ENCODE peak calls at places on chromosomes 13 and 19, in six cellular contexts. U is nephron progenitor cell, B is HFFc6, W is fibroblast of mammary gland, Y is cardiac fibroblast, L is Caco-2. T is an unnamed sample.

GRCh38 chr19:21519488-21519887 is 14.1 kb downstream of the ZNF429 start:
- DNase-seq in U (no peak), B (no peak), W (peak), Y (peak), L (no peak), T (no peak)

GRCh38 chr19:57075801-57076492 is 43.8 kb upstream of the USP29 start:
- DNase-seq in U (no peak), B (no peak), W (no peak), Y (no peak), L (no peak), T (no peak)

GRCh38 chr13:94173312-94173854 is 306.1 kb downstream of the DCT start:
- DNase-seq in U (no peak), B (peak), W (peak), Y (no peak), L (no peak), T (no peak)

GRCh38 chr13:95201814-95202521 is 99.3 kb downstream of the ABCC4 start:
- DNase-seq in U (no peak), B (peak), W (no peak), Y (peak), L (no peak), T (no peak)

GRCh38 chr13:101892296-101892695 is 439.8 kb downstream of the ITGBL1 start:
- DNase-seq in U (no peak), B (no peak), W (no peak), Y (no peak), L (no peak), T (no peak)

GRCh38 chr13:20195846-20196245 is 3.1 kb upstream of the GJB2 start:
- DNase-seq in U (no peak), B (no peak), W (no peak), Y (no peak), L (no peak), T (no peak)

GRCh38 chr19:16825312-16826168 is 3.7 kb upstream of the SIN3B start:
- DNase-seq in U (peak), B (peak), W (peak), Y (peak), L (no peak), T (no peak)

GRCh38 chr19:10217085-10217484 is 14.0 kb downstream of the S1PR2 start:
- DNase-seq in U (no peak), B (no peak), W (no peak), Y (no peak), L (no peak), T (no peak)

GRCh38 chr13:30698023-30698422 is 37.3 kb upstream of the ALOX5AP start:
- DNase-seq in U (no peak), B (peak), W (peak), Y (peak), L (no peak), T (no peak)

GRCh38 chr19:10912619-10913018 is 15.8 kb downstream of the YIPF2 start:
- DNase-seq in U (no peak), B (no peak), W (no peak), Y (no peak), L (no peak), T (no peak)

GRCh38 chr19:10346509-10346908 is 7.1 kb upstream of the ICAM3 start:
- DNase-seq in U (no peak), B (peak), W (peak), Y (peak), L (no peak), T (no peak)

GRCh38 chr13:102236830-102237621 is 164.8 kb downstream of the FGF14 start:
- DNase-seq in U (no peak), B (no peak), W (no peak), Y (no peak), L (no peak), T (no peak)

GRCh38 chr13:20799726-20800416 is 26.1 kb upstream of the EEF1AKMT1 start:
- DNase-seq in U (no peak), B (peak), W (peak), Y (peak), L (no peak), T (no peak)

GRCh38 chr13:57630661-57631606 is 610 bp upstream of the PCDH17 start:
- DNase-seq in U (peak), B (peak), W (peak), Y (no peak), L (no peak), T (no peak)

GRCh38 chr19:29121684-29122083 is 91.3 kb downstream of the UQCRFS1 start:
- DNase-seq in U (peak), B (no peak), W (peak), Y (no peak), L (no peak), T (no peak)
- TF ChIP-seq CTCF in U (peak), B (peak), W (peak), Y (peak), L (peak), T (peak)

DNA sequence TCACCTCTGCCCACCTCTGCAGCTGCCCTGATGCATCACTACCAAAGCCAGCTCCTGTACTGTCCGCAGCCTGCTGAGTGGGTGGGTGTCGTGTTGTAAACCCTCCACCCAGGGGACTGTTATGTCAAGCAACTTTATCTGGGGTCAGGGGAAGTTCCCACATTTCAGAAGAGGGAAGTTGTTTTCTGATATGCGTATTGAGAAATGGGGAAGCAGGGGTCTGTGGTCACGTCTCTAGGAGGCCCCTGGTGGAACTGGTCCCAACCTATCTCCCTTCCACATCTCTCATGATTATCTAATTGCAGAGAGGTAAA is 31.2 kb downstream of the CLEC17A start:
- DNase-seq in U (no peak), B (no peak), W (no peak), Y (no peak), L (no peak), T (peak)
- TF ChIP-seq CTCF in U (no peak), B (no peak), W (no peak), Y (no peak), L (no peak), T (no peak)

DNA sequence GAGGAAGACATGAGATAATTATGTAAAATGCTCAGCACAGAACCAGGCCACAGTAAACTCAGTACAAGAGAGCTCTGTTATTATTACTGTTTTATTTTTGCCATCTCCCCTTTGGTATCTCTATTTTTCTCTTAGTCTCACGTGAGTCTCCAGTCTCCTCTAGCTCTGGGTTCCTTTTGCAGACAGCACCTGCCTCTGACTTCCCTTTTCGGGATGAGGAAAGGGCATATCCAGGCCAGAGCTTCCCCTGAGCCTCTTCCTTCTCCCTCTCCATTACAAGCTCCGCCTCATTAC is 6.1 kb upstream of the CNFN start:
- DNase-seq in U (no peak), B (no peak), W (no peak), Y (no peak), L (no peak), T (no peak)
- TF ChIP-seq CTCF in U (no peak), B (no peak), W (no peak), Y (no peak), L (no peak), T (no peak)

DNA sequence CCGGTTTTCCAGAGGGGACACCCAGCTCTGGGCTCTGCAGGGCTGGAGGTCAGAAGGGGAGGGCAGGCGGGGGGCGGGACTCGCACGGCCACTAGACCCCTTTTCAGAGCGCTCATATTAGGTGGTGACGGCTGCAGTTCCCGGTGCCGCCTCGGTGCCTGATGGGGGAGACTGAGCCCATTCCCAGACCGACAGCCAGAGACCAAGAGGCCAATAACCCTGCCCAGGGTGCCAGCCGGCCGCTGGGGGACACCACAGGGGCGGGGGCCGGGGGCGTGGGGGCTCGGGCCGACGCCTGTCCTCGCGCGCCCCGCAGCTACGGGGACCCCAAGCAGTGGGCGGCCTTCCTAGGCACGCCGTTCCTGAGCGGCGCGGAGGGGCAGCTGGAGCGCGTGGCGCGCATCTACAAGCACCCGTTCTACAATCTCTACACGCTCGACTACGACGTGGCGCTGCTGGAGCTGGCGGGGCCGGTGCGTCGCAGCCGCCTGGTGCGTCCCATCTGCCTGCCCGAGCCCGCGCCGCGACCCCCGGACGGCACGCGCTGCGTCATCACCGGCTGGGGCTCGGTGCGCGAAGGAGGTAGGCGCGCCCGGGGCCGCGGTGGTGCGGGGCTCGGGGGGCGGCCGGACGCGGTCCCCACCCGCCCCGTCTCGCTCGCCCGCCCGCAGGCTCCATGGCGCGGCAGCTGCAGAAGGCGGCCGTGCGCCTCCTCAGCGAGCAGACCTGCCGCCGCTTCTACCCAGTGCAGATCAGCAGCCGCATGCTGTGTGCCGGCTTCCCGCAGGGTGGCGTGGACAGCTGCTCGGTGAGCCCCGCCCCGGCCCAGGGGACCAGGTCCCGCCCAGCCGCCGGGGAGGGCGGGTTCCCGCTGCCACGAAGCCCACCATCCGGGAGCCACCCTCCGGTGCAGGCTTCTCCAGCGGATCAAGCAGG is 2.4 kb downstream of the TIMM13 start:
- DNase-seq in U (peak), B (peak), W (peak), Y (peak), L (no peak), T (no peak)
- TF ChIP-seq CTCF in U (peak), B (peak), W (peak), Y (peak), L (no peak), T (no peak)

GRCh38 chr19:2168619-2169424 is 5.1 kb downstream of the DOT1L start:
- DNase-seq in U (peak), B (peak), W (peak), Y (peak), L (peak), T (peak)
- TF ChIP-seq CTCF in U (no peak), B (peak), W (no peak), Y (no peak), L (no peak), T (no peak)